ENCODE peak calls at places on chromosomes 7 and 10, in four cellular contexts. One of them, this sample, is unnamed.

GRCh38 chr10:33010132-33011037 is 52.4 kb upstream of the ITGB1 start:
- DNase-seq in dorsolateral prefrontal cortex: no peak
- DNase-seq in lower lobe of right lung: no peak
- DNase-seq in hepatocyte: peak
- DNase-seq in this sample: no peak

GRCh38 chr10:19929466-19930140 is 113.4 kb downstream of the PLXDC2 start:
- DNase-seq in dorsolateral prefrontal cortex: no peak
- DNase-seq in lower lobe of right lung: no peak
- DNase-seq in hepatocyte: peak
- DNase-seq in this sample: no peak

GRCh38 chr7:2802504-2803341 is 41.4 kb downstream of the GNA12 start:
- DNase-seq in dorsolateral prefrontal cortex: no peak
- DNase-seq in lower lobe of right lung: no peak
- DNase-seq in hepatocyte: peak
- DNase-seq in this sample: no peak

GRCh38 chr7:80392229-80393169 is 119.4 kb downstream of the GNAT3 start:
- DNase-seq in dorsolateral prefrontal cortex: no peak
- DNase-seq in lower lobe of right lung: no peak
- DNase-seq in hepatocyte: peak
- DNase-seq in this sample: no peak

GRCh38 chr7:88477957-88478356 is 171.3 kb upstream of the STEAP4 start:
- DNase-seq in dorsolateral prefrontal cortex: no peak
- DNase-seq in lower lobe of right lung: no peak
- DNase-seq in hepatocyte: peak
- DNase-seq in this sample: no peak

GRCh38 chr7:6730343-6730633 is 23.5 kb upstream of the ZNF12 start:
- DNase-seq in dorsolateral prefrontal cortex: no peak
- DNase-seq in lower lobe of right lung: no peak
- DNase-seq in hepatocyte: peak
- DNase-seq in this sample: no peak

GRCh38 chr10:98425511-98426352 is 10.8 kb upstream of the PYROXD2 start:
- DNase-seq in dorsolateral prefrontal cortex: no peak
- DNase-seq in lower lobe of right lung: no peak
- DNase-seq in hepatocyte: peak
- DNase-seq in this sample: no peak

GRCh38 chr7:111982133-111982532 is 224.1 kb downstream of the DOCK4 start:
- DNase-seq in dorsolateral prefrontal cortex: no peak
- DNase-seq in lower lobe of right lung: no peak
- DNase-seq in hepatocyte: no peak
- DNase-seq in this sample: no peak

GRCh38 chr7:28921822-28922221 is 36.3 kb downstream of the TRIL start:
- DNase-seq in dorsolateral prefrontal cortex: peak
- DNase-seq in lower lobe of right lung: no peak
- DNase-seq in hepatocyte: peak
- DNase-seq in this sample: peak

GRCh38 chr10:1274098-1274745 is 218.0 kb downstream of the WDR37 start:
- DNase-seq in dorsolateral prefrontal cortex: peak
- DNase-seq in lower lobe of right lung: no peak
- DNase-seq in hepatocyte: no peak
- DNase-seq in this sample: no peak

GRCh38 chr10:122647383-122647968 is 52.2 kb downstream of the C10orf120 start:
- DNase-seq in dorsolateral prefrontal cortex: no peak
- DNase-seq in lower lobe of right lung: no peak
- DNase-seq in hepatocyte: no peak
- DNase-seq in this sample: no peak

GRCh38 chr10:98555011-98555619 is 108.4 kb upstream of the HPS1 start:
- DNase-seq in dorsolateral prefrontal cortex: no peak
- DNase-seq in lower lobe of right lung: no peak
- DNase-seq in hepatocyte: peak
- DNase-seq in this sample: no peak

GRCh38 chr10:123045961-123046731 is 37.3 kb downstream of the ACADSB start:
- DNase-seq in dorsolateral prefrontal cortex: no peak
- DNase-seq in lower lobe of right lung: no peak
- DNase-seq in hepatocyte: no peak
- DNase-seq in this sample: no peak

GRCh38 chr10:21030096-21030495 is 133.0 kb upstream of the NEBL start:
- DNase-seq in dorsolateral prefrontal cortex: no peak
- DNase-seq in lower lobe of right lung: peak
- DNase-seq in hepatocyte: no peak
- DNase-seq in this sample: no peak

GRCh38 chr7:17029150-17029549 is 147.4 kb upstream of the AGR3 start:
- DNase-seq in dorsolateral prefrontal cortex: no peak
- DNase-seq in lower lobe of right lung: no peak
- DNase-seq in hepatocyte: no peak
- DNase-seq in this sample: no peak

GRCh38 chr10:77359287-77359691 is 278.3 kb downstream of the KCNMA1 start:
- DNase-seq in dorsolateral prefrontal cortex: no peak
- DNase-seq in lower lobe of right lung: no peak
- DNase-seq in hepatocyte: no peak
- DNase-seq in this sample: no peak

GRCh38 chr7:128240696-128241386 is at the start of gene LEP:
- DNase-seq in dorsolateral prefrontal cortex: no peak
- DNase-seq in lower lobe of right lung: no peak
- DNase-seq in hepatocyte: no peak
- DNase-seq in this sample: no peak

GRCh38 chr10:85280014-85280413 is 951.6 kb downstream of the CCSER2 start:
- DNase-seq in dorsolateral prefrontal cortex: no peak
- DNase-seq in lower lobe of right lung: peak
- DNase-seq in hepatocyte: peak
- DNase-seq in this sample: no peak

GRCh38 chr10:5948999-5949759 is 28.2 kb downstream of the IL15RA start:
- DNase-seq in dorsolateral prefrontal cortex: peak
- DNase-seq in lower lobe of right lung: peak
- DNase-seq in hepatocyte: peak
- DNase-seq in this sample: peak

GRCh38 chr7:106075937-106076336 is 36.2 kb downstream of the SYPL1 start:
- DNase-seq in dorsolateral prefrontal cortex: no peak
- DNase-seq in lower lobe of right lung: no peak
- DNase-seq in hepatocyte: no peak
- DNase-seq in this sample: no peak

GRCh38 chr7:47461161-47461560 is 120.8 kb downstream of the TNS3 start:
- DNase-seq in dorsolateral prefrontal cortex: no peak
- DNase-seq in lower lobe of right lung: no peak
- DNase-seq in hepatocyte: no peak
- DNase-seq in this sample: no peak

GRCh38 chr10:79185796-79186374 is 117.1 kb downstream of the ZMIZ1 start:
- DNase-seq in dorsolateral prefrontal cortex: no peak
- DNase-seq in lower lobe of right lung: no peak
- DNase-seq in hepatocyte: no peak
- DNase-seq in this sample: no peak

GRCh38 chr10:49614242-49615198 is 683 bp downstream of the CHAT start:
- DNase-seq in dorsolateral prefrontal cortex: no peak
- DNase-seq in lower lobe of right lung: no peak
- DNase-seq in hepatocyte: no peak
- DNase-seq in this sample: no peak

GRCh38 chr10:86434651-86435050 is 68.1 kb upstream of the GRID1 start:
- DNase-seq in dorsolateral prefrontal cortex: no peak
- DNase-seq in lower lobe of right lung: no peak
- DNase-seq in hepatocyte: no peak
- DNase-seq in this sample: no peak

GRCh38 chr10:86437447-86437846 is 70.9 kb upstream of the GRID1 start:
- DNase-seq in dorsolateral prefrontal cortex: no peak
- DNase-seq in lower lobe of right lung: no peak
- DNase-seq in hepatocyte: no peak
- DNase-seq in this sample: no peak

GRCh38 chr10:86438091-86438749 is 71.6 kb upstream of the GRID1 start:
- DNase-seq in dorsolateral prefrontal cortex: no peak
- DNase-seq in lower lobe of right lung: no peak
- DNase-seq in hepatocyte: no peak
- DNase-seq in this sample: no peak

GRCh38 chr10:86439544-86439943 is 72.9 kb upstream of the GRID1 start:
- DNase-seq in dorsolateral prefrontal cortex: peak
- DNase-seq in lower lobe of right lung: peak
- DNase-seq in hepatocyte: peak
- DNase-seq in this sample: peak

DNA sequence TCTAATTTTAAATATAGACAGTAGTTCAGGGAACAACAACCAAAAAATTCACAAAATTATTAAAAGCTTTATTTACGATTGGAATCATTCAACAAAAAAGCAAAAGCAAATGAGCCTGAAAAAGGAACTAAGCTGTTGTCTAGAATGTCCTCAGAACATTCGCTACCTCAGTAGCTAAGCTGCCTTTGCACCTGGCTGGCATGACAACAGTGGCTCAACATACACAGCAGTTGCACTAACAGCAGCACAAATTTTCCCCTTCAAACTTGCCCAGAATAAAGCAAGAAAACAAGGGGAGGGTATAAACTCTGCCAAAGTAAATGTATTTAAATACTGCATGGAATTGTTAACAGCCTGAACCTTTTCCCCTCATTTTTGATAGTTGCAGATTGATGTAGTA is 70.4 kb upstream of the GRID1 start:
- DNase-seq in dorsolateral prefrontal cortex: no peak
- DNase-seq in lower lobe of right lung: no peak
- DNase-seq in hepatocyte: no peak
- DNase-seq in this sample: no peak
- H3K27ac ChIP-seq in dorsolateral prefrontal cortex: no peak
- H3K27ac ChIP-seq in lower lobe of right lung: no peak
- H3K27ac ChIP-seq in hepatocyte: no peak
- H3K27ac ChIP-seq in this sample: no peak

GRCh38 chr7:99097730-99098129 is 46.2 kb downstream of the SMURF1 start:
- DNase-seq in dorsolateral prefrontal cortex: no peak
- DNase-seq in lower lobe of right lung: no peak
- DNase-seq in hepatocyte: no peak
- DNase-seq in this sample: no peak

GRCh38 chr7:99098317-99098823 is 45.5 kb downstream of the SMURF1 start:
- DNase-seq in dorsolateral prefrontal cortex: no peak
- DNase-seq in lower lobe of right lung: no peak
- DNase-seq in hepatocyte: no peak
- DNase-seq in this sample: no peak

GRCh38 chr7:99098824-99099498 is 44.9 kb downstream of the SMURF1 start:
- DNase-seq in dorsolateral prefrontal cortex: no peak
- DNase-seq in lower lobe of right lung: no peak
- DNase-seq in hepatocyte: peak
- DNase-seq in this sample: no peak

GRCh38 chr7:99102361-99102760 is 41.5 kb downstream of the SMURF1 start:
- DNase-seq in dorsolateral prefrontal cortex: no peak
- DNase-seq in lower lobe of right lung: no peak
- DNase-seq in hepatocyte: no peak
- DNase-seq in this sample: no peak

DNA sequence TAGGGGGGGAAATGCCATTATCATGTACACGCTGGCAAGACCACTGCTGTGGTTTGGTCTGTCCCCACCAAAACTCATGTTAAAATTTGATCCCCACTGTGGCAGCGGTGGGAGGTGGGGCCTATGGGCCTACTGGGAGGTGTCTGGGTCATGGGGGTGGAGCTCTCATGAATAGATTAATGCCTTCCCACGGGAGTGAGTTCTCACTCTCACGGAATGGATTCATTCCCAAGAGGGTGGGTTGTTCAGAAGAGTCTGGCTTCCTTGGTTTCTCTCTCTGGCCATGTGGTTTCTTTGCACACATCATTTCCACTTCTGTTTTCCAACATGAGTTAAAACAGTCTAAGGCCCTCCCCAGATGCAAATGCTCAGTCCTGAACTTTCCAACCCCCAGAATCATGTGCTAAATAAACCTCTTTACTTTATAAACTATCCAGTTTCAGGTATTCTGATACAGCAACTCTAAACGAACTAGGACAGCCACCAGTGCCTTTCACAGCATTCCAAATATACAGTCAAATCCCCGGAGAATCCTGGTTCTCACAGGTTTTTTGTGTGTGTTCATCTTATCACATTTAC is 44.3 kb downstream of the SMURF1 start:
- DNase-seq in dorsolateral prefrontal cortex: no peak
- DNase-seq in lower lobe of right lung: no peak
- DNase-seq in hepatocyte: no peak
- DNase-seq in this sample: no peak
- H3K27ac ChIP-seq in dorsolateral prefrontal cortex: peak
- H3K27ac ChIP-seq in lower lobe of right lung: no peak
- H3K27ac ChIP-seq in hepatocyte: peak
- H3K27ac ChIP-seq in this sample: no peak

GRCh38 chr7:39605087-39605486 is 18.3 kb upstream of the RALA start:
- DNase-seq in dorsolateral prefrontal cortex: no peak
- DNase-seq in lower lobe of right lung: no peak
- DNase-seq in hepatocyte: no peak
- DNase-seq in this sample: no peak

GRCh38 chr7:39607865-39608264 is 15.5 kb upstream of the RALA start:
- DNase-seq in dorsolateral prefrontal cortex: no peak
- DNase-seq in lower lobe of right lung: no peak
- DNase-seq in hepatocyte: no peak
- DNase-seq in this sample: no peak

GRCh38 chr7:39606352-39606751 is 17.0 kb upstream of the RALA start:
- DNase-seq in dorsolateral prefrontal cortex: no peak
- DNase-seq in lower lobe of right lung: no peak
- DNase-seq in hepatocyte: no peak
- DNase-seq in this sample: no peak

GRCh38 chr7:39608278-39608677 is 15.1 kb upstream of the RALA start:
- DNase-seq in dorsolateral prefrontal cortex: no peak
- DNase-seq in lower lobe of right lung: no peak
- DNase-seq in hepatocyte: no peak
- DNase-seq in this sample: no peak

GRCh38 chr7:39606941-39607340 is 16.4 kb upstream of the RALA start:
- DNase-seq in dorsolateral prefrontal cortex: no peak
- DNase-seq in lower lobe of right lung: no peak
- DNase-seq in hepatocyte: no peak
- DNase-seq in this sample: no peak
- H3K27ac ChIP-seq in dorsolateral prefrontal cortex: no peak
- H3K27ac ChIP-seq in lower lobe of right lung: no peak
- H3K27ac ChIP-seq in hepatocyte: no peak
- H3K27ac ChIP-seq in this sample: no peak

GRCh38 chr10:91162050-91162494 is 58.4 kb upstream of the PCGF5 start:
- DNase-seq in dorsolateral prefrontal cortex: no peak
- DNase-seq in lower lobe of right lung: no peak
- DNase-seq in hepatocyte: peak
- DNase-seq in this sample: no peak

GRCh38 chr10:91162495-91163268 is 57.8 kb upstream of the PCGF5 start:
- DNase-seq in dorsolateral prefrontal cortex: peak
- DNase-seq in lower lobe of right lung: peak
- DNase-seq in hepatocyte: peak
- DNase-seq in this sample: peak

GRCh38 chr10:91163269-91163708 is 57.2 kb upstream of the PCGF5 start:
- DNase-seq in dorsolateral prefrontal cortex: peak
- DNase-seq in lower lobe of right lung: peak
- DNase-seq in hepatocyte: peak
- DNase-seq in this sample: peak

GRCh38 chr10:91163709-91164474 is 56.6 kb upstream of the PCGF5 start:
- DNase-seq in dorsolateral prefrontal cortex: peak
- DNase-seq in lower lobe of right lung: peak
- DNase-seq in hepatocyte: peak
- DNase-seq in this sample: peak

DNA sequence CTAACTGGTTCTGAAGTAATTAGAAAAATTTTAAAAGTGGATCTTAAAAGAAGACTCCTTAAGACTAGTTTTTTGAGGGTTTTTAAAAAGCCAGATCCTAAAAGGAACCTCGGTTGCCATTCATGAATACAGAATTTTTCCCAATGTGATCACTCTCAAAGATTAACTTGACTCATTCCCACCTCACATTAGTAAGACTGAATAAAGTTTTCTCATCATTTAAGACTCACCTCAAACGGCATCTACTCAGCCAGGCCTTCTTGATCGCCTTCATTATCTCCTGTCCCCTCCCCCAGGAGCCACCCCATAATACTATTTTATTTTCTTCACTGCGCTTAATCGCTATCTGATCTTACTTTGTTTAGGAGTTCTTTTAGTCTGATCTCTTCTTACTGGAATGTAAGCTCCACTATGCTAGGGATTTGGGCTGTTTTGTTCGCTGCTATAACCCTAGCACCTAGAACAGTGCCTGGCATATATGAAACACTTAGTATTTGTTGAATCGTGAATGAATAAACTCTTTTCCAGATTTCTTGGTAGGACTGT is 55.9 kb upstream of the PCGF5 start:
- DNase-seq in dorsolateral prefrontal cortex: no peak
- DNase-seq in lower lobe of right lung: no peak
- DNase-seq in hepatocyte: no peak
- DNase-seq in this sample: no peak
- H3K27ac ChIP-seq in dorsolateral prefrontal cortex: peak
- H3K27ac ChIP-seq in lower lobe of right lung: peak
- H3K27ac ChIP-seq in hepatocyte: peak
- H3K27ac ChIP-seq in this sample: peak

This sample was measured in substantia nigra.